ENCODE peak calls at places on chromosome 1, in six cellular contexts. O is fibroblast of lung, L is H9, E is GM23338, C is astrocyte, K is OCI-LY7. N is an unnamed sample. For H3K4me1 and H4K20me1, the result is how much of the 10 kb centered on the place peaks cover.

GRCh38 chr1:38563985-38564735 is 295.4 kb downstream of the RRAGC start:
- DNase-seq in L (no peak), E (no peak), K (no peak), O (no peak), C (no peak), N (no peak)

GRCh38 chr1:240501115-240501514 is 110.8 kb downstream of the GREM2 start:
- DNase-seq in O (peak), K (no peak), E (no peak), L (no peak), C (peak), N (no peak)

GRCh38 chr1:222784916-222785315 is 29.9 kb upstream of the DISP1 start:
- DNase-seq in O (no peak), L (no peak), K (no peak), C (no peak), E (no peak), N (no peak)

GRCh38 chr1:33443705-33444180 is 12.8 kb upstream of the PHC2 start:
- DNase-seq in E (no peak), L (no peak), O (no peak), C (no peak), K (no peak), N (peak)

GRCh38 chr1:27011058-27011764 is 1.4 kb downstream of the TENT5B start:
- DNase-seq in C (peak), E (peak), K (no peak), L (peak), O (peak), N (peak)

GRCh38 chr1:93448983-93449805 is 1.3 kb downstream of the FNBP1L start:
- DNase-seq in K (no peak), O (peak), L (peak), C (peak), E (peak), N (peak)

GRCh38 chr1:111882537-111882936 is 106.9 kb downstream of the KCND3 start:
- DNase-seq in K (no peak), O (no peak), C (no peak), E (no peak), L (no peak), N (no peak)

GRCh38 chr1:24055681-24056080 is 56.3 kb downstream of the MYOM3 start:
- DNase-seq in O (no peak), L (no peak), K (no peak), E (no peak), C (no peak), N (no peak)

GRCh38 chr1:167601442-167602380 is 28.3 kb upstream of the RCSD1 start:
- DNase-seq in E (no peak), K (peak), O (peak), C (peak), L (no peak), N (peak)

GRCh38 chr1:179550753-179551682 is 24.7 kb downstream of the NPHS2 start:
- DNase-seq in O (peak), C (peak), K (no peak), E (no peak), L (no peak), N (peak)

GRCh38 chr1:204051718-204052117 is 21.2 kb upstream of the SOX13 start:
- DNase-seq in E (no peak), C (no peak), L (no peak), K (no peak), O (no peak), N (no peak)

GRCh38 chr1:200226268-200226968 is 183.4 kb downstream of the ZNF281 start:
- DNase-seq in O (peak), L (peak), E (peak), K (peak), C (peak), N (no peak)

GRCh38 chr1:94298861-94299260 is 61.5 kb upstream of the ARHGAP29 start:
- DNase-seq in K (no peak), E (no peak), C (no peak), O (no peak), L (no peak), N (no peak)

GRCh38 chr1:184387069-184387870 is 441 bp downstream of the C1orf21 start:
- DNase-seq in K (no peak), O (peak), L (peak), E (peak), C (no peak), N (peak)

GRCh38 chr1:151887028-151887427 is 22.3 kb downstream of the THEM4 start:
- DNase-seq in E (no peak), C (peak), O (peak), L (no peak), K (no peak), N (no peak)

GRCh38 chr1:147377263-147378246 is 135.1 kb downstream of the CHD1L start:
- DNase-seq in K (no peak), C (no peak), L (no peak), O (no peak), E (no peak), N (peak)

GRCh38 chr1:101060992-101061391 is 35.4 kb upstream of the DPH5 start:
- DNase-seq in O (no peak), L (no peak), C (no peak), K (no peak), E (no peak), N (no peak)

GRCh38 chr1:101064697-101065096 is 39.1 kb upstream of the DPH5 start:
- DNase-seq in E (no peak), K (no peak), O (no peak), C (no peak), L (no peak), N (no peak)

GRCh38 chr1:101066260-101066936 is 40.8 kb upstream of the DPH5 start:
- DNase-seq in C (no peak), O (no peak), L (no peak), E (no peak), K (no peak), N (no peak)

GRCh38 chr1:101059945-101060542 is 34.5 kb upstream of the DPH5 start:
- DNase-seq in L (no peak), E (no peak), O (no peak), K (no peak), C (no peak), N (no peak)

GRCh38 chr1:101065575-101065974 is 40.0 kb upstream of the DPH5 start:
- DNase-seq in K (no peak), C (no peak), O (no peak), L (no peak), E (no peak), N (no peak)
- H3K4me2 ChIP-seq in K (no peak), C (no peak), O (no peak), L (no peak), E (no peak), N (no peak)

GRCh38 chr1:6835139-6835538 is 49.9 kb downstream of the CAMTA1 start:
- DNase-seq in K (no peak), C (no peak), L (no peak), O (no peak), E (no peak), N (no peak)

GRCh38 chr1:6831368-6831767 is 46.1 kb downstream of the CAMTA1 start:
- DNase-seq in E (no peak), O (no peak), C (no peak), L (no peak), K (no peak), N (peak)

GRCh38 chr1:6832789-6833188 is 47.5 kb downstream of the CAMTA1 start:
- DNase-seq in K (no peak), C (no peak), L (no peak), O (no peak), E (no peak), N (peak)

GRCh38 chr1:6833804-6834203 is 48.5 kb downstream of the CAMTA1 start:
- DNase-seq in C (no peak), O (no peak), L (no peak), E (peak), K (no peak), N (no peak)

GRCh38 chr1:6834366-6834765 is 49.1 kb downstream of the CAMTA1 start:
- DNase-seq in O (no peak), C (no peak), E (no peak), K (no peak), L (no peak), N (no peak)
- H3K4me1 ChIP-seq in O (under half), C (under half), E (under half), K (under half), L (under half), N (under half)

DNA sequence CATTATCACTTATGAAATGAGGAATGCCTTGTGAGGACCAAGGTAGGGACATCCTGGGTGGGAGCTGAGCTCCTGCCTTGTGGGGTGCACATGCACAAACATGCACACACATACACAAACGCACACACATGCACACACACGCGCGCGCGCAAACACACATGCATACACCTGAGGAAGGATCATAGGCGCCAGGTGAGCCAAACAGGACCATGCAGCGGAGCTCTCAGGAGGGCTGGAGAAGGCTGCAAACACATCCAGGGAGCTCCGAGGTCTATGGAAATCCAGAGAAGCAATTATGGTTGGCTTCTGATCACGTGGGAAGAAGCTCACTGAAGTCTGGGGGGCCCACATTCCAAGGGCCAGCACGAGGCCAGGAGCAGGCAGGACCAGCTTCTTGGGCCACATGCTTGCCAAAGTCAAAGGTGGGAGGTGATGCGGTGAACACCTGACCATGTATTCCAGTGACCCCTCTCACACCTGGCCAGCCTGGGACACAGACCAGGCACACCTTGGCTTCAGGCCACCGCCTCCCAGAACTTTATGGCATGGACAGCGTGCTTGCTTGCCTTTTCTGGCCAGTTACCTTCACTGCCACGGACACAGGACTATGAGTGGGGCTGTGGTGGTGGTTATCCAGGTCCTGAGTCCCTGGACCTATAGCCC is 13.6 kb downstream of the GPR137B start:
- DNase-seq in C (no peak), O (no peak), E (no peak), L (no peak), K (no peak), N (peak)
- H4K20me1 ChIP-seq in C (under half), O (under half), E (under half), L (under half), K (under half), N (under half)

GRCh38 chr1:41045740-41046139 is 24.2 kb upstream of the SLFNL1 start:
- DNase-seq in K (no peak), L (no peak), E (no peak), C (peak), O (peak), N (peak)
- H3K4me2 ChIP-seq in K (no peak), L (no peak), E (no peak), C (no peak), O (no peak), N (no peak)

GRCh38 chr1:226688852-226689251 is 50.2 kb downstream of the ITPKB start:
- DNase-seq in O (no peak), E (no peak), C (no peak), L (no peak), K (no peak), N (peak)
- H3K4me1 ChIP-seq in O (under half), E (under half), C (under half), L (under half), K (half or more), N (under half)

GRCh38 chr1:43560286-43560685 is 29.6 kb downstream of the PTPRF start:
- DNase-seq in L (no peak), K (no peak), E (no peak), C (no peak), O (no peak), N (no peak)
- H4K20me1 ChIP-seq in L (under half), K (under half), E (under half), C (half or more), O (under half), N (under half)

GRCh38 chr1:44501022-44501910 is 96.2 kb downstream of the RNF220 start:
- DNase-seq in C (no peak), K (no peak), L (peak), O (no peak), E (peak), N (no peak)
- H3K4me2 ChIP-seq in C (peak), K (no peak), L (peak), O (no peak), E (peak), N (no peak)

GRCh38 chr1:235077163-235077540 is 51.5 kb downstream of the TOMM20 start:
- DNase-seq in E (no peak), O (no peak), K (no peak), L (no peak), C (no peak), N (peak)
- H3K4me1 ChIP-seq in E (under half), O (under half), K (half or more), L (under half), C (under half), N (under half)